ENCODE peak calls at places on chromosomes 6 and 20, in four cellular contexts. I is H1, J is H9, C is neuronal stem cell. Z is an unnamed sample.
A peak's percentile ranks its signal among the peaks of the same experiment; 100 is the strongest.

GRCh38 chr6:112188906-112189305 is 65.5 kb downstream of the LAMA4 start:
- DNase-seq in I (no peak), J (no peak), C (no peak), Z (no peak)

GRCh38 chr20:53938739-53939138 is 131.7 kb downstream of the BCAS1 start:
- DNase-seq in I (no peak), J (no peak), C (no peak), Z (peak; percentile 37)

GRCh38 chr6:73290435-73290834 is 27.4 kb upstream of the KHDC1 start:
- DNase-seq in I (no peak), J (no peak), C (no peak), Z (no peak)

GRCh38 chr6:154766288-154766687 is 33.1 kb downstream of the SCAF8 start:
- DNase-seq in I (no peak), J (no peak), C (no peak), Z (no peak)

GRCh38 chr6:27517928-27518787 is 45.3 kb upstream of the ZNF184 start:
- DNase-seq in I (no peak), J (no peak), C (no peak), Z (no peak)

GRCh38 chr20:32731882-32732266 is 11.4 kb downstream of the COMMD7 start:
- DNase-seq in I (no peak), J (no peak), C (no peak), Z (no peak)

GRCh38 chr6:159108438-159108985 is 60.7 kb upstream of the FNDC1 start:
- DNase-seq in I (no peak), J (no peak), C (no peak), Z (no peak)

GRCh38 chr6:43088654-43089056 is 12.5 kb downstream of the PTK7 start:
- DNase-seq in I (no peak), J (no peak), C (no peak), Z (peak; percentile 80)

GRCh38 chr6:26103141-26103769 is 16.0 kb downstream of the HFE start:
- DNase-seq in I (no peak), J (no peak), C (no peak), Z (peak; percentile 60)

GRCh38 chr6:1062786-1063545 is 248.9 kb upstream of the FOXQ1 start:
- DNase-seq in I (peak; percentile 9), J (peak; percentile 36), C (no peak), Z (peak; percentile 62)

GRCh38 chr6:107114872-107115694 is at the start of gene BEND3:
- DNase-seq in I (no peak), J (no peak), C (peak; percentile 43), Z (peak; percentile 69)

GRCh38 chr6:25257686-25258348 is 21.4 kb upstream of the CARMIL1 start:
- DNase-seq in I (no peak), J (no peak), C (no peak), Z (no peak)

GRCh38 chr20:12391099-12391498 is 473.4 kb downstream of the BTBD3 start:
- DNase-seq in I (no peak), J (no peak), C (no peak), Z (peak; percentile 55)

GRCh38 chr6:82275686-82276085 is 28.1 kb upstream of the IBTK start:
- DNase-seq in I (no peak), J (no peak), C (no peak), Z (no peak)

GRCh38 chr20:37330316-37330715 is 15.6 kb upstream of the SRC start:
- DNase-seq in I (no peak), J (no peak), C (no peak), Z (no peak)

GRCh38 chr6:2817778-2818443 is 23.8 kb downstream of the SERPINB1 start:
- DNase-seq in I (no peak), J (no peak), C (no peak), Z (no peak)

GRCh38 chr6:109235639-109236038 is 140.3 kb downstream of the CEP57L1 start:
- DNase-seq in I (no peak), J (no peak), C (no peak), Z (no peak)

GRCh38 chr6:168734523-168734922 is 293.5 kb downstream of the SMOC2 start:
- DNase-seq in I (no peak), J (no peak), C (no peak), Z (no peak)

GRCh38 chr20:57118107-57118769 is 148.2 kb downstream of the BMP7 start:
- DNase-seq in I (no peak), J (peak; percentile 79), C (no peak), Z (no peak)

GRCh38 chr20:52746768-52747167 is 225.4 kb upstream of the TSHZ2 start:
- DNase-seq in I (no peak), J (no peak), C (no peak), Z (no peak)

GRCh38 chr6:23111984-23112383 is 542.6 kb downstream of the HDGFL1 start:
- DNase-seq in I (no peak), J (no peak), C (no peak), Z (no peak)

GRCh38 chr20:53677447-53678314 is 84.0 kb upstream of the ZNF217 start:
- DNase-seq in I (no peak), J (peak; percentile 42), C (no peak), Z (peak; percentile 73)

GRCh38 chr6:10682319-10682988 is 12.0 kb downstream of the C6orf52 start:
- DNase-seq in I (no peak), J (no peak), C (no peak), Z (peak; percentile 71)

GRCh38 chr6:31946370-31946885 is 533 bp downstream of the CFB start:
- DNase-seq in I (no peak), J (no peak), C (no peak), Z (no peak)

GRCh38 chr6:77017537-77017936 is 445.8 kb downstream of the HTR1B start:
- DNase-seq in I (no peak), J (no peak), C (no peak), Z (no peak)

GRCh38 chr20:19056909-19057308 is 155.5 kb upstream of the SLC24A3 start:
- DNase-seq in I (no peak), J (no peak), C (no peak), Z (peak; percentile 28)

GRCh38 chr6:107228754-107229153 is 113.4 kb upstream of the BEND3 start:
- DNase-seq in I (no peak), J (no peak), C (no peak), Z (no peak)

GRCh38 chr6:72746276-72746675 is 124.4 kb downstream of the KCNQ5 start:
- DNase-seq in I (no peak), J (no peak), C (no peak), Z (no peak)

GRCh38 chr20:9079038-9079731 is 10.3 kb downstream of the PLCB4 start:
- DNase-seq in I (no peak), J (no peak), C (no peak), Z (peak; percentile 41)

GRCh38 chr6:1390805-1391511 is 1.6 kb downstream of the FOXF2 start:
- DNase-seq in I (no peak), J (peak; percentile 62), C (peak; percentile 27), Z (peak; percentile 76)

GRCh38 chr20:5078399-5078958 is 41.3 kb downstream of the PCNA start:
- DNase-seq in I (no peak), J (no peak), C (no peak), Z (no peak)

GRCh38 chr6:113758725-113759576 is 98.2 kb upstream of the MARCKS start:
- DNase-seq in I (no peak), J (no peak), C (no peak), Z (no peak)

GRCh38 chr6:141641406-141641805 is 491.3 kb upstream of the GJE1 start:
- DNase-seq in I (no peak), J (no peak), C (no peak), Z (no peak)
- H2BK120ac ChIP-seq in I (no peak overlapping the region), J (no peak overlapping the region), C (no peak overlapping the region), Z (no peak overlapping the region)

GRCh38 chr6:83430606-83431544 is at the start of gene ME1:
- DNase-seq in I (peak; percentile 36), J (peak; percentile 83), C (peak; percentile 52), Z (peak; percentile 90)
- H2BK120ac ChIP-seq in I (no peak within 1 kb of the TSS), J (no peak within 1 kb of the TSS), C (no peak within 1 kb of the TSS), Z (peak within 1 kb of the TSS; percentile 30)

GRCh38 chr6:57259064-57259463 is 37.0 kb upstream of the RAB23 start:
- DNase-seq in I (no peak), J (no peak), C (no peak), Z (no peak)
- H2BK120ac ChIP-seq in I (no peak overlapping the region), J (no peak overlapping the region), C (no peak overlapping the region), Z (no peak overlapping the region)

GRCh38 chr6:21593927-21594421 is 423 bp downstream of the SOX4 start:
- DNase-seq in I (no peak), J (no peak), C (no peak), Z (no peak)

GRCh38 chr6:21594427-21595264 is 1.1 kb downstream of the SOX4 start:
- DNase-seq in I (no peak), J (no peak), C (no peak), Z (peak; percentile 68)

GRCh38 chr6:21592953-21593352 is 598 bp upstream of the SOX4 start:
- DNase-seq in I (no peak), J (no peak), C (no peak), Z (no peak)

GRCh38 chr6:21595265-21595950 is 1.9 kb downstream of the SOX4 start:
- DNase-seq in I (no peak), J (no peak), C (no peak), Z (peak; percentile 64)

DNA sequence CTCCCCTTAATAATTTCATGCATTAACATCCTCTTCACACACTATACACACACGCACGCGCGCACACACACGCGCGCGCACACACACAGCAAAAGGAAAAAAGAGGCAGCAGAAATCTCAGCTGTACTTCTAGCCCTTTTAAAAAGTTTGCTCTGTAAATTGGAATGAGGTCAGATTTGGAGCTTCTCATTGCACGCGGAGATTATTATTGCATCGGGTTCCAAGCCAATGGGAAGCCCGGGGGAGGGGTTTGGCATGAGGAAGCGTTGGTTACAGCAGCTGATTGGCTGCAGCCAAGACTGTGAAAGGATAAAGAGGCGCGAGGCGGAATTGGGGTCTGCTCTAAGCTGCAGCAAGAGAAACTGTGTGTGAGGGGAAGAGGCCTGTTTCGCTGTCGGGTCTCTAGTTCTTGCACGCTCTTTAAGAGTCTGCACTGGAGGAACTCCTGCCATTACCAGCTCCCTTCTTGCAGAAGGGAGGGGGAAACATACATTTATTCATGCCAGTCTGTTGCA is at the start of gene SOX4:
- DNase-seq in I (peak; percentile 97), J (peak; percentile 97), C (peak; percentile 93), Z (peak; percentile 99)
- H2BK120ac ChIP-seq in I (no peak within 1 kb of the TSS), J (no peak within 1 kb of the TSS), C (peak within 1 kb of the TSS; percentile 82), Z (no peak within 1 kb of the TSS)

GRCh38 chr6:69816569-69816968 is 19.8 kb upstream of the LMBRD1 start:
- DNase-seq in I (no peak), J (no peak), C (no peak), Z (peak; percentile 66)
- H2BK120ac ChIP-seq in I (no peak overlapping the region), J (no peak overlapping the region), C (no peak overlapping the region), Z (no peak overlapping the region)

GRCh38 chr20:62407221-62407992 is at the start of gene CABLES2:
- DNase-seq in I (peak; percentile 61), J (peak; percentile 91), C (peak; percentile 89), Z (peak; percentile 95)
- H2BK120ac ChIP-seq in I (no peak within 1 kb of the TSS), J (no peak within 1 kb of the TSS), C (peak within 1 kb of the TSS; percentile 31), Z (no peak within 1 kb of the TSS)

GRCh38 chr20:23257848-23258746 is 92.5 kb upstream of the NXT1 start:
- DNase-seq in I (no peak), J (no peak), C (no peak), Z (peak; percentile 54)
- H2BK120ac ChIP-seq in I (no peak overlapping the region), J (no peak overlapping the region), C (no peak overlapping the region), Z (no peak overlapping the region)